ENCODE peak calls at places on chromosomes 12 and 14, in four cellular contexts. B is ACHN, U is A549, L is foreskin fibroblast. Z is an unnamed sample.

GRCh38 chr12:66036317-66036716 is 94.2 kb downstream of the LLPH start:
- DNase-seq in B (peak; percentile 99), L (peak; percentile 94), U (peak; percentile 69), Z (peak; percentile 64)

GRCh38 chr14:96164861-96165490 is 39.7 kb upstream of the BDKRB2 start:
- DNase-seq in U (no peak), B (no peak), L (no peak), Z (no peak)

GRCh38 chr12:72865921-72866320 is 593.8 kb downstream of the TRHDE start:
- DNase-seq in L (no peak), U (no peak), B (no peak), Z (no peak)

GRCh38 chr14:24368215-24368561 is 204 bp downstream of the NFATC4 start:
- DNase-seq in B (no peak), U (no peak), L (no peak), Z (no peak)

GRCh38 chr14:73208390-73208789 is 28.9 kb upstream of the PAPLN start:
- DNase-seq in L (no peak), B (no peak), U (no peak), Z (no peak)

GRCh38 chr14:43022094-43022800 is 1415.6 kb downstream of the LRFN5 start:
- DNase-seq in B (no peak), L (no peak), U (no peak), Z (no peak)

GRCh38 chr14:102221026-102221425 is 81.3 kb downstream of the WDR20 start:
- DNase-seq in U (no peak), B (no peak), L (no peak), Z (no peak)

GRCh38 chr12:50043308-50043707 is 14.1 kb upstream of the ASIC1 start:
- DNase-seq in L (no peak), B (no peak), U (no peak), Z (no peak)

GRCh38 chr14:65847065-65847847 is 434.7 kb downstream of the FUT8 start:
- DNase-seq in U (no peak), B (no peak), L (no peak), Z (no peak)

GRCh38 chr12:109800536-109800935 is 32.7 kb downstream of the TRPV4 start:
- DNase-seq in L (no peak), U (no peak), B (no peak), Z (no peak)

GRCh38 chr14:92323031-92323915 is at the start of gene SLC24A4:
- DNase-seq in L (peak; percentile 10), U (peak; percentile 24), B (no peak), Z (peak; percentile 32)

GRCh38 chr14:103529383-103530365 is 678 bp downstream of the TRMT61A start:
- DNase-seq in B (no peak), U (no peak), L (no peak), Z (no peak)